ENCODE peak calls at places on chromosome 7, in five cellular contexts. One of them, this sample, is unnamed.

GRCh38 chr7:36723951-36724664 is at the start of gene AOAH:
- DNase-seq in A549: no peak
- DNase-seq in ovary: no peak
- DNase-seq in heart right ventricle: peak; percentile 43
- DNase-seq in right cardiac atrium: peak; percentile 47
- DNase-seq in this sample: no peak

GRCh38 chr7:1540391-1541271 is 10.1 kb downstream of the MAFK start:
- DNase-seq in right cardiac atrium: no peak
- DNase-seq in heart right ventricle: peak; percentile 14
- DNase-seq in A549: no peak
- DNase-seq in ovary: no peak
- DNase-seq in this sample: peak; percentile 12

GRCh38 chr7:19522486-19522885 is 186.4 kb downstream of the POLR1F start:
- DNase-seq in right cardiac atrium: no peak
- DNase-seq in A549: no peak
- DNase-seq in ovary: no peak
- DNase-seq in heart right ventricle: no peak
- DNase-seq in this sample: no peak

GRCh38 chr7:72416846-72417245 is 4.7 kb upstream of the CALN1 start:
- DNase-seq in right cardiac atrium: no peak
- DNase-seq in heart right ventricle: no peak
- DNase-seq in A549: no peak
- DNase-seq in ovary: no peak
- DNase-seq in this sample: no peak

GRCh38 chr7:82036146-82036886 is 266.5 kb upstream of the HGF start:
- DNase-seq in right cardiac atrium: no peak
- DNase-seq in ovary: no peak
- DNase-seq in heart right ventricle: no peak
- DNase-seq in A549: no peak
- DNase-seq in this sample: no peak

GRCh38 chr7:22712999-22713398 is 14.0 kb upstream of the IL6 start:
- DNase-seq in right cardiac atrium: no peak
- DNase-seq in ovary: no peak
- DNase-seq in heart right ventricle: no peak
- DNase-seq in A549: no peak
- DNase-seq in this sample: no peak

GRCh38 chr7:18638594-18639452 is 143.3 kb downstream of the HDAC9 start:
- DNase-seq in ovary: no peak
- DNase-seq in A549: no peak
- DNase-seq in heart right ventricle: no peak
- DNase-seq in right cardiac atrium: no peak
- DNase-seq in this sample: no peak

GRCh38 chr7:949021-949934 is 5.2 kb downstream of the ADAP1 start:
- DNase-seq in heart right ventricle: no peak
- DNase-seq in A549: no peak
- DNase-seq in ovary: peak; percentile 12
- DNase-seq in right cardiac atrium: no peak
- DNase-seq in this sample: peak; percentile 5

GRCh38 chr7:107989618-107990373 is 13.2 kb downstream of the LAMB1 start:
- DNase-seq in heart right ventricle: peak; percentile 34
- DNase-seq in ovary: no peak
- DNase-seq in A549: no peak
- DNase-seq in right cardiac atrium: peak; percentile 66
- DNase-seq in this sample: no peak

GRCh38 chr7:105815580-105815979 is 60.8 kb downstream of the ATXN7L1 start:
- DNase-seq in heart right ventricle: no peak
- DNase-seq in ovary: no peak
- DNase-seq in A549: no peak
- DNase-seq in right cardiac atrium: no peak
- DNase-seq in this sample: no peak

GRCh38 chr7:129434846-129435318 is 650 bp downstream of the STRIP2 start:
- DNase-seq in A549: no peak
- DNase-seq in right cardiac atrium: peak; percentile 11
- DNase-seq in ovary: peak; percentile 18
- DNase-seq in heart right ventricle: peak; percentile 15
- DNase-seq in this sample: peak; percentile 32

GRCh38 chr7:95950698-95951097 is 178.3 kb downstream of the DYNC1I1 start:
- DNase-seq in heart right ventricle: no peak
- DNase-seq in ovary: no peak
- DNase-seq in A549: no peak
- DNase-seq in right cardiac atrium: no peak
- DNase-seq in this sample: no peak

GRCh38 chr7:90999989-91000979 is 263.9 kb upstream of the FZD1 start:
- DNase-seq in right cardiac atrium: no peak
- DNase-seq in ovary: no peak
- DNase-seq in heart right ventricle: no peak
- DNase-seq in A549: no peak
- DNase-seq in this sample: no peak

GRCh38 chr7:140605337-140605736 is 35.3 kb downstream of the DENND2A start:
- DNase-seq in right cardiac atrium: no peak
- DNase-seq in ovary: no peak
- DNase-seq in heart right ventricle: no peak
- DNase-seq in A549: no peak
- DNase-seq in this sample: no peak

GRCh38 chr7:28155964-28156363 is 24.6 kb downstream of the JAZF1 start:
- DNase-seq in ovary: no peak
- DNase-seq in A549: no peak
- DNase-seq in heart right ventricle: no peak
- DNase-seq in right cardiac atrium: no peak
- DNase-seq in this sample: no peak

GRCh38 chr7:65832281-65832680 is 40.6 kb upstream of the VKORC1L1 start:
- DNase-seq in ovary: no peak
- DNase-seq in A549: no peak
- DNase-seq in right cardiac atrium: no peak
- DNase-seq in heart right ventricle: no peak
- DNase-seq in this sample: no peak

GRCh38 chr7:101960985-101961708 is 143.7 kb downstream of the CUX1 start:
- DNase-seq in right cardiac atrium: no peak
- DNase-seq in A549: no peak
- DNase-seq in ovary: no peak
- DNase-seq in heart right ventricle: no peak
- DNase-seq in this sample: no peak

GRCh38 chr7:26560857-26561256 is 269.2 kb downstream of the SNX10 start:
- DNase-seq in right cardiac atrium: no peak
- DNase-seq in A549: no peak
- DNase-seq in ovary: no peak
- DNase-seq in heart right ventricle: no peak
- DNase-seq in this sample: no peak

GRCh38 chr7:27389508-27389907 is 146.9 kb downstream of the EVX1 start:
- DNase-seq in ovary: no peak
- DNase-seq in heart right ventricle: no peak
- DNase-seq in A549: no peak
- DNase-seq in right cardiac atrium: no peak
- DNase-seq in this sample: no peak

GRCh38 chr7:43479042-43479441 is 103.9 kb upstream of the STK17A start:
- DNase-seq in ovary: no peak
- DNase-seq in right cardiac atrium: no peak
- DNase-seq in heart right ventricle: no peak
- DNase-seq in A549: no peak
- DNase-seq in this sample: no peak

GRCh38 chr7:138506764-138507163 is 46.7 kb downstream of the TRIM24 start:
- DNase-seq in A549: no peak
- DNase-seq in heart right ventricle: no peak
- DNase-seq in ovary: no peak
- DNase-seq in right cardiac atrium: no peak
- DNase-seq in this sample: no peak

GRCh38 chr7:1571261-1571650 is 1.4 kb upstream of the PSMG3 start:
- DNase-seq in heart right ventricle: no peak
- DNase-seq in right cardiac atrium: no peak
- DNase-seq in ovary: no peak
- DNase-seq in A549: no peak
- DNase-seq in this sample: no peak

GRCh38 chr7:68485253-68485914 is 1112.9 kb upstream of the AUTS2 start:
- DNase-seq in heart right ventricle: no peak
- DNase-seq in right cardiac atrium: no peak
- DNase-seq in ovary: no peak
- DNase-seq in A549: no peak
- DNase-seq in this sample: no peak

GRCh38 chr7:93551063-93551895 is 23.2 kb downstream of the CALCR start:
- DNase-seq in right cardiac atrium: no peak
- DNase-seq in A549: peak; percentile 20
- DNase-seq in ovary: no peak
- DNase-seq in heart right ventricle: no peak
- DNase-seq in this sample: peak; percentile 22

GRCh38 chr7:143381427-143382125 is 431 bp downstream of the ZYX start:
- DNase-seq in heart right ventricle: peak; percentile 86
- DNase-seq in A549: no peak
- DNase-seq in right cardiac atrium: peak; percentile 79
- DNase-seq in ovary: peak; percentile 94
- DNase-seq in this sample: peak; percentile 80

GRCh38 chr7:13532028-13532753 is 457.3 kb downstream of the ETV1 start:
- DNase-seq in A549: no peak
- DNase-seq in heart right ventricle: no peak
- DNase-seq in right cardiac atrium: no peak
- DNase-seq in ovary: no peak
- DNase-seq in this sample: no peak

GRCh38 chr7:121120921-121121320 is 132.4 kb downstream of the CPED1 start:
- DNase-seq in A549: no peak
- DNase-seq in heart right ventricle: no peak
- DNase-seq in ovary: no peak
- DNase-seq in right cardiac atrium: no peak
- DNase-seq in this sample: no peak

GRCh38 chr7:73626814-73627213 is 2.5 kb upstream of the MLXIPL start:
- DNase-seq in right cardiac atrium: no peak
- DNase-seq in heart right ventricle: no peak
- DNase-seq in A549: no peak
- DNase-seq in ovary: no peak
- DNase-seq in this sample: no peak

GRCh38 chr7:121676168-121676567 is 196.8 kb upstream of the PTPRZ1 start:
- DNase-seq in heart right ventricle: no peak
- DNase-seq in right cardiac atrium: no peak
- DNase-seq in ovary: no peak
- DNase-seq in A549: no peak
- DNase-seq in this sample: no peak

GRCh38 chr7:36079446-36080025 is 73.5 kb upstream of the EEPD1 start:
- DNase-seq in A549: no peak
- DNase-seq in heart right ventricle: no peak
- DNase-seq in ovary: no peak
- DNase-seq in right cardiac atrium: no peak
- DNase-seq in this sample: no peak

GRCh38 chr7:12706900-12707536 is 19.6 kb downstream of the ARL4A start:
- DNase-seq in ovary: no peak
- DNase-seq in right cardiac atrium: no peak
- DNase-seq in heart right ventricle: no peak
- DNase-seq in A549: no peak
- DNase-seq in this sample: no peak

GRCh38 chr7:28688651-28689050 is 269.5 kb downstream of the TRIL start:
- DNase-seq in heart right ventricle: no peak
- DNase-seq in right cardiac atrium: no peak
- DNase-seq in ovary: no peak
- DNase-seq in A549: no peak
- DNase-seq in this sample: no peak

GRCh38 chr7:95684037-95684436 is 87.7 kb upstream of the PDK4 start:
- DNase-seq in right cardiac atrium: no peak
- DNase-seq in ovary: no peak
- DNase-seq in A549: peak; percentile 18
- DNase-seq in heart right ventricle: no peak
- DNase-seq in this sample: no peak

GRCh38 chr7:70553364-70553763 is 578.6 kb upstream of the GALNT17 start:
- DNase-seq in A549: no peak
- DNase-seq in ovary: no peak
- DNase-seq in right cardiac atrium: no peak
- DNase-seq in heart right ventricle: no peak
- DNase-seq in this sample: no peak

GRCh38 chr7:37467017-37467416 is 18.4 kb upstream of the ELMO1 start:
- DNase-seq in right cardiac atrium: no peak
- DNase-seq in ovary: no peak
- DNase-seq in A549: no peak
- DNase-seq in heart right ventricle: no peak
- DNase-seq in this sample: no peak

GRCh38 chr7:15561840-15562239 is at the start of gene AGMO:
- DNase-seq in ovary: peak; percentile 34
- DNase-seq in heart right ventricle: peak; percentile 69
- DNase-seq in right cardiac atrium: peak; percentile 49
- DNase-seq in A549: no peak
- DNase-seq in this sample: no peak

GRCh38 chr7:155922507-155922841 is 110.2 kb upstream of the SHH start:
- DNase-seq in ovary: no peak
- DNase-seq in heart right ventricle: no peak
- DNase-seq in A549: no peak
- DNase-seq in right cardiac atrium: no peak
- DNase-seq in this sample: no peak

DNA sequence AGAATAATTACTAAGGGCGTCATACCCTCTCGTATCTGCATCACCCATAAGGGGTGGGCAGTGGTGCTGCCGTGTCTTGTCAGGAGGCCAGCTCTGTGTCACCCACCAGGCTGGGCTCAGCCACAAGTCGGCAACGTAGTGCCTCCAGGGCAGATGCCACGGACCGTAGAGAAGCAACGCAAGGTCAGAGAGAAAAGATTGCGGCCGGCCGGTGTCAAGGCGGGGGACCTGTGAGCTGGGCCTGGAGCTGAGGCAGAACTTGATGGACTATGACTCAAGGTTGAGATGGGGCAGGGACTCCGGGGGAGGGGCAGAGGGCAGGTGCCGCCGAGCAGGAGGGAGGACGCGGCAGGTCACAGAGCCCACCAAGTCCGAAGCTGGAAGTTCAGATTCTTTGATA is 29.5 kb downstream of the FOXK1 start:
- DNase-seq in heart right ventricle: no peak
- DNase-seq in right cardiac atrium: no peak
- DNase-seq in A549: no peak
- DNase-seq in ovary: no peak
- DNase-seq in this sample: no peak
- H3K4me1 ChIP-seq in heart right ventricle: peaks cover 54% of the 10 kb centered on the region
- H3K4me1 ChIP-seq in right cardiac atrium: peaks cover 2% of the 10 kb centered on the region
- H3K4me1 ChIP-seq in A549: peaks cover 58% of the 10 kb centered on the region
- H3K4me1 ChIP-seq in ovary: peaks cover 6% of the 10 kb centered on the region
- H3K4me1 ChIP-seq in this sample: no peaks in the 10 kb centered on the region

GRCh38 chr7:24475573-24475972 is 97.7 kb upstream of the PALS2 start:
- DNase-seq in A549: no peak
- DNase-seq in right cardiac atrium: no peak
- DNase-seq in ovary: no peak
- DNase-seq in heart right ventricle: no peak
- DNase-seq in this sample: no peak
- H3K4me1 ChIP-seq in A549: peaks cover 39% of the 10 kb centered on the region
- H3K4me1 ChIP-seq in right cardiac atrium: no peaks in the 10 kb centered on the region
- H3K4me1 ChIP-seq in ovary: peaks cover 6% of the 10 kb centered on the region
- H3K4me1 ChIP-seq in heart right ventricle: no peaks in the 10 kb centered on the region
- H3K4me1 ChIP-seq in this sample: no peaks in the 10 kb centered on the region

GRCh38 chr7:31971049-31971665 is 99.0 kb downstream of the PDE1C start:
- DNase-seq in heart right ventricle: no peak
- DNase-seq in A549: no peak
- DNase-seq in right cardiac atrium: no peak
- DNase-seq in ovary: no peak
- DNase-seq in this sample: no peak
- H3K4me1 ChIP-seq in heart right ventricle: peaks cover 8% of the 10 kb centered on the region
- H3K4me1 ChIP-seq in A549: no peaks in the 10 kb centered on the region
- H3K4me1 ChIP-seq in right cardiac atrium: peaks cover 4% of the 10 kb centered on the region
- H3K4me1 ChIP-seq in ovary: no peaks in the 10 kb centered on the region
- H3K4me1 ChIP-seq in this sample: no peaks in the 10 kb centered on the region

GRCh38 chr7:116228241-116228640 is 17.9 kb downstream of the TES start:
- DNase-seq in A549: no peak
- DNase-seq in right cardiac atrium: no peak
- DNase-seq in heart right ventricle: no peak
- DNase-seq in ovary: no peak
- DNase-seq in this sample: no peak
- H3K4me1 ChIP-seq in A549: peaks cover 84% of the 10 kb centered on the region
- H3K4me1 ChIP-seq in right cardiac atrium: peaks cover 6% of the 10 kb centered on the region
- H3K4me1 ChIP-seq in heart right ventricle: peaks cover 35% of the 10 kb centered on the region
- H3K4me1 ChIP-seq in ovary: peaks cover 7% of the 10 kb centered on the region
- H3K4me1 ChIP-seq in this sample: no peaks in the 10 kb centered on the region

GRCh38 chr7:47571355-47572100 is 10.4 kb downstream of the TNS3 start:
- DNase-seq in heart right ventricle: peak; percentile 83
- DNase-seq in right cardiac atrium: peak; percentile 89
- DNase-seq in ovary: peak; percentile 83
- DNase-seq in A549: no peak
- DNase-seq in this sample: peak; percentile 76
- H3K4me1 ChIP-seq in heart right ventricle: peaks cover 25% of the 10 kb centered on the region
- H3K4me1 ChIP-seq in right cardiac atrium: peaks cover 21% of the 10 kb centered on the region
- H3K4me1 ChIP-seq in ovary: peaks cover 52% of the 10 kb centered on the region
- H3K4me1 ChIP-seq in A549: peaks cover 99% of the 10 kb centered on the region
- H3K4me1 ChIP-seq in this sample: peaks cover 16% of the 10 kb centered on the region

This sample was measured in BE2C.